ENCODE peak calls at places on chromosome 12, in ten cellular contexts. T is tibial artery, C is activated B cell treated with CpG ODN at 0.5 μM for 24 hours, X is fibroblast of lung, A is A172, J is iPS-NIHi11, F is nephron progenitor cell, B is H4, K is T-helper 1 cell, U is ELF-1. I is an unnamed sample.

GRCh38 chr12:76720068-76720467 is 43.8 kb upstream of the ZDHHC17 start:
- DNase-seq in T (no peak), C (no peak), X (no peak), A (peak), J (no peak), F (no peak), B (no peak), K (no peak), U (no peak), I (peak)

GRCh38 chr12:27177716-27178115 is 66.4 kb upstream of the STK38L start:
- DNase-seq in T (no peak), C (no peak), X (peak), A (peak), J (no peak), F (no peak), B (peak), K (no peak), U (no peak), I (peak)

GRCh38 chr12:45560689-45561088 is 168.8 kb upstream of the ARID2 start:
- DNase-seq in T (no peak), C (no peak), X (no peak), A (no peak), J (no peak), F (no peak), B (no peak), K (no peak), U (no peak), I (no peak)

GRCh38 chr12:47387991-47388390 is 308.2 kb upstream of the AMIGO2 start:
- DNase-seq in T (no peak), C (no peak), X (no peak), A (no peak), J (no peak), F (no peak), B (no peak), K (no peak), U (no peak), I (no peak)

GRCh38 chr12:23631991-23632390 is 317.5 kb downstream of the SOX5 start:
- DNase-seq in T (no peak), C (no peak), X (peak), A (no peak), J (no peak), F (no peak), B (no peak), K (no peak), U (peak), I (no peak)

GRCh38 chr12:51368640-51369517 is 22.3 kb downstream of the GALNT6 start:
- DNase-seq in T (no peak), C (peak), X (no peak), A (peak), J (peak), F (no peak), B (no peak), K (peak), U (no peak), I (peak)

GRCh38 chr12:52242442-52243263 is 9.6 kb downstream of the KRT7 start:
- DNase-seq in T (no peak), C (no peak), X (no peak), A (no peak), J (no peak), F (no peak), B (no peak), K (no peak), U (no peak), I (no peak)

GRCh38 chr12:122395319-122395718 is 27.1 kb downstream of the CLIP1 start:
- DNase-seq in T (no peak), C (no peak), X (peak), A (peak), J (no peak), F (no peak), B (peak), K (no peak), U (peak), I (peak)

GRCh38 chr12:126362490-126362889 is 1297.3 kb downstream of the AACS start:
- DNase-seq in T (no peak), C (no peak), X (no peak), A (peak), J (no peak), F (no peak), B (no peak), K (no peak), U (no peak), I (peak)

GRCh38 chr12:49873361-49873934 is 30.3 kb downstream of the FAIM2 start:
- DNase-seq in T (no peak), C (no peak), X (peak), A (no peak), J (peak), F (no peak), B (no peak), K (no peak), U (no peak), I (no peak)

GRCh38 chr12:54294152-54294913 is 6.5 kb downstream of the NFE2 start:
- DNase-seq in T (peak), C (no peak), X (peak), A (peak), J (peak), F (peak), B (peak), K (peak), U (peak), I (no peak)